ENCODE peak calls at places on chromosomes 12 and 14, in ten cellular contexts. F is AG08395; S is Daoy; D is fibroblast of the aortic adventitia; O is T-helper 22 cell; E is SHP77; Q is left ventricle myocardium superior; B is foreskin fibroblast; T is frontal cortex; V is activated CD4-positive, alpha-beta T cell treated with anti-CD3 and anti-CD28 coated beads, Interleukin-2, amount 50 U/mL, for 1 hour. A is an unnamed sample.

GRCh38 chr12:89566615-89567014 is 40.8 kb upstream of the POC1B start:
- DNase-seq in T (no peak), F (no peak), B (peak), S (peak), E (no peak), O (no peak), V (no peak), Q (no peak), D (peak), A (no peak)

GRCh38 chr14:77053046-77053841 is 24.7 kb upstream of the IRF2BPL start:
- DNase-seq in V (peak), T (peak), S (peak), B (peak), Q (peak), O (peak), D (peak), F (no peak), E (peak), A (peak)

GRCh38 chr12:14795028-14795448 is 8.2 kb downstream of the WBP11 start:
- DNase-seq in V (no peak), B (peak), F (no peak), E (no peak), T (no peak), S (no peak), O (no peak), Q (no peak), D (peak), A (no peak)

GRCh38 chr12:115632323-115632722 is 645.2 kb downstream of the MED13L start:
- DNase-seq in B (peak), Q (no peak), T (no peak), D (peak), S (no peak), F (no peak), E (no peak), V (no peak), O (no peak), A (no peak)

GRCh38 chr12:6085841-6086240 is 38.6 kb downstream of the VWF start:
- DNase-seq in B (no peak), O (no peak), F (no peak), V (no peak), S (no peak), T (no peak), E (no peak), Q (no peak), D (no peak), A (no peak)

GRCh38 chr12:103846415-103846814 is 5.4 kb upstream of the NT5DC3 start:
- DNase-seq in T (no peak), O (no peak), S (no peak), F (no peak), B (no peak), Q (no peak), D (no peak), E (no peak), V (no peak), A (no peak)

GRCh38 chr12:40684986-40685385 is 7.3 kb upstream of the CNTN1 start:
- DNase-seq in B (no peak), O (no peak), S (no peak), Q (no peak), V (no peak), E (no peak), T (no peak), F (no peak), D (no peak), A (no peak)

GRCh38 chr14:81529391-81529790 is 4.3 kb downstream of the SEL1L start:
- DNase-seq in F (no peak), B (peak), E (no peak), T (no peak), O (no peak), V (no peak), D (peak), Q (no peak), S (no peak), A (no peak)

GRCh38 chr14:87430810-87431209 is 562.2 kb downstream of the GALC start:
- DNase-seq in Q (no peak), S (peak), V (no peak), E (no peak), O (no peak), D (peak), B (peak), F (peak), T (no peak), A (no peak)

GRCh38 chr14:22464422-22465142 is 124.4 kb downstream of the DAD1 start:
- DNase-seq in F (no peak), T (no peak), B (no peak), S (no peak), D (no peak), O (no peak), V (no peak), Q (no peak), E (no peak), A (no peak)

GRCh38 chr14:74568896-74569295 is 43.1 kb downstream of the LTBP2 start:
- DNase-seq in B (no peak), O (no peak), D (peak), F (no peak), S (no peak), V (no peak), E (no peak), Q (peak), T (no peak), A (no peak)

GRCh38 chr12:116878567-116879508 is 2.4 kb downstream of the HRK start:
- DNase-seq in S (no peak), T (no peak), O (no peak), B (peak), E (no peak), V (no peak), D (peak), Q (peak), F (no peak), A (no peak)

GRCh38 chr12:103128862-103129501 is 171.5 kb downstream of the ASCL1 start:
- DNase-seq in B (no peak), O (no peak), S (no peak), T (no peak), Q (no peak), E (no peak), D (no peak), F (no peak), V (no peak), A (no peak)

GRCh38 chr12:128715485-128715884 is 108.3 kb downstream of the SLC15A4 start:
- DNase-seq in O (no peak), S (no peak), Q (no peak), F (no peak), T (no peak), V (no peak), E (no peak), B (no peak), D (no peak), A (no peak)

GRCh38 chr12:52629251-52630103 is 11.1 kb upstream of the KRT73 start:
- DNase-seq in O (no peak), D (no peak), E (no peak), T (no peak), Q (no peak), S (no peak), F (no peak), B (no peak), V (no peak), A (no peak)

GRCh38 chr12:122984612-122985358 is 4.3 kb downstream of the ARL6IP4 start:
- DNase-seq in T (peak), Q (peak), O (no peak), S (no peak), E (no peak), V (no peak), D (peak), B (no peak), F (no peak), A (no peak)